ENCODE peak calls at places on chromosomes 12 and 14, in four cellular contexts. One of them, this sample, is unnamed.

GRCh38 chr12:78290606-78291345 is 460.1 kb downstream of the NAV3 start:
- DNase-seq in SK-N-SH: no peak
- DNase-seq in A549: peak; percentile 70
- DNase-seq in K562: no peak
- DNase-seq in this sample: no peak

GRCh38 chr12:102484017-102484731 is 3.8 kb upstream of the IGF1 start:
- DNase-seq in SK-N-SH: peak; percentile 45
- DNase-seq in A549: peak; percentile 61
- DNase-seq in K562: peak; percentile 73
- DNase-seq in this sample: peak; percentile 84

GRCh38 chr12:39103552-39104165 is 198.3 kb upstream of the CPNE8 start:
- DNase-seq in SK-N-SH: peak; percentile 67
- DNase-seq in A549: peak; percentile 75
- DNase-seq in K562: peak; percentile 63
- DNase-seq in this sample: peak; percentile 15

GRCh38 chr14:89264196-89264800 is 152.7 kb downstream of the FOXN3 start:
- DNase-seq in SK-N-SH: no peak
- DNase-seq in A549: no peak
- DNase-seq in K562: no peak
- DNase-seq in this sample: no peak

GRCh38 chr14:99879401-99880295 is 86.4 kb downstream of the EML1 start:
- DNase-seq in SK-N-SH: no peak
- DNase-seq in A549: no peak
- DNase-seq in K562: no peak
- DNase-seq in this sample: no peak

GRCh38 chr14:68822132-68822651 is 29.3 kb upstream of the ZFP36L1 start:
- DNase-seq in SK-N-SH: peak; percentile 9
- DNase-seq in A549: no peak
- DNase-seq in K562: peak; percentile 32
- DNase-seq in this sample: peak; percentile 91

GRCh38 chr14:68408680-68409079 is 384.2 kb downstream of the ZFP36L1 start:
- DNase-seq in SK-N-SH: no peak
- DNase-seq in A549: peak; percentile 35
- DNase-seq in K562: no peak
- DNase-seq in this sample: no peak

GRCh38 chr14:72621387-72622065 is 272.4 kb downstream of the DPF3 start:
- DNase-seq in SK-N-SH: no peak
- DNase-seq in A549: no peak
- DNase-seq in K562: no peak
- DNase-seq in this sample: no peak

GRCh38 chr12:104763163-104763805 is 194.8 kb downstream of the SLC41A2 start:
- DNase-seq in SK-N-SH: no peak
- DNase-seq in A549: no peak
- DNase-seq in K562: peak; percentile 19
- DNase-seq in this sample: no peak

GRCh38 chr12:51950682-51951198 is 759 bp upstream of the ACVR1B start:
- DNase-seq in SK-N-SH: no peak
- DNase-seq in A549: no peak
- DNase-seq in K562: no peak
- DNase-seq in this sample: no peak

GRCh38 chr12:6038160-6038559 is 86.3 kb downstream of the VWF start:
- DNase-seq in SK-N-SH: peak; percentile 60
- DNase-seq in A549: peak; percentile 93
- DNase-seq in K562: peak; percentile 81
- DNase-seq in this sample: no peak

GRCh38 chr14:30855345-30856037 is 18.9 kb upstream of the COCH start:
- DNase-seq in SK-N-SH: no peak
- DNase-seq in A549: no peak
- DNase-seq in K562: no peak
- DNase-seq in this sample: no peak

GRCh38 chr12:111361717-111362576 is 6.9 kb downstream of the PHETA1 start:
- DNase-seq in SK-N-SH: no peak
- DNase-seq in A549: no peak
- DNase-seq in K562: no peak
- DNase-seq in this sample: no peak

GRCh38 chr14:92539875-92540274 is 26.3 kb downstream of the RIN3 start:
- DNase-seq in SK-N-SH: no peak
- DNase-seq in A549: no peak
- DNase-seq in K562: no peak
- DNase-seq in this sample: no peak

GRCh38 chr14:105055736-105056302 is 9.4 kb downstream of the GPR132 start:
- DNase-seq in SK-N-SH: no peak
- DNase-seq in A549: no peak
- DNase-seq in K562: no peak
- DNase-seq in this sample: no peak

GRCh38 chr12:21690704-21691368 is 33.2 kb upstream of the LDHB start:
- DNase-seq in SK-N-SH: no peak
- DNase-seq in A549: no peak
- DNase-seq in K562: no peak
- DNase-seq in this sample: no peak

GRCh38 chr12:8813963-8814362 is 8.5 kb upstream of the A2ML1 start:
- DNase-seq in SK-N-SH: no peak
- DNase-seq in A549: no peak
- DNase-seq in K562: peak; percentile 14
- DNase-seq in this sample: no peak

GRCh38 chr14:58668848-58669480 is 31.2 kb downstream of the DACT1 start:
- DNase-seq in SK-N-SH: no peak
- DNase-seq in A549: no peak
- DNase-seq in K562: no peak
- DNase-seq in this sample: no peak

GRCh38 chr12:19012965-19013364 is 116.6 kb upstream of the PLEKHA5 start:
- DNase-seq in SK-N-SH: no peak
- DNase-seq in A549: no peak
- DNase-seq in K562: no peak
- DNase-seq in this sample: no peak

GRCh38 chr12:119096429-119097202 is 82.1 kb upstream of the HSPB8 start:
- DNase-seq in SK-N-SH: no peak
- DNase-seq in A549: no peak
- DNase-seq in K562: no peak
- DNase-seq in this sample: no peak

GRCh38 chr14:59275668-59276067 is 87.2 kb downstream of the DAAM1 start:
- DNase-seq in SK-N-SH: no peak
- DNase-seq in A549: peak; percentile 53
- DNase-seq in K562: peak; percentile 19
- DNase-seq in this sample: peak; percentile 78

GRCh38 chr14:55336161-55336560 is 64.9 kb downstream of the FBXO34 start:
- DNase-seq in SK-N-SH: no peak
- DNase-seq in A549: peak; percentile 78
- DNase-seq in K562: no peak
- DNase-seq in this sample: no peak

GRCh38 chr14:29716150-29716549 is 211.5 kb downstream of the PRKD1 start:
- DNase-seq in SK-N-SH: no peak
- DNase-seq in A549: no peak
- DNase-seq in K562: no peak
- DNase-seq in this sample: no peak

GRCh38 chr12:124543591-124544310 is 23.7 kb downstream of the NCOR2 start:
- DNase-seq in SK-N-SH: peak; percentile 67
- DNase-seq in A549: no peak
- DNase-seq in K562: no peak
- DNase-seq in this sample: no peak

GRCh38 chr12:53217049-53217929 is 10.2 kb upstream of the ITGB7 start:
- DNase-seq in SK-N-SH: no peak
- DNase-seq in A549: peak; percentile 52
- DNase-seq in K562: no peak
- DNase-seq in this sample: no peak

GRCh38 chr12:120229583-120230325 is 28.8 kb upstream of the RPLP0 start:
- DNase-seq in SK-N-SH: peak; percentile 79
- DNase-seq in A549: peak; percentile 62
- DNase-seq in K562: no peak
- DNase-seq in this sample: no peak

GRCh38 chr12:61554268-61555008 is 705.8 kb upstream of the USP15 start:
- DNase-seq in SK-N-SH: no peak
- DNase-seq in A549: no peak
- DNase-seq in K562: no peak
- DNase-seq in this sample: no peak

GRCh38 chr12:114661245-114661644 is 22.7 kb downstream of the TBX3 start:
- DNase-seq in SK-N-SH: no peak
- DNase-seq in A549: no peak
- DNase-seq in K562: no peak
- DNase-seq in this sample: no peak

GRCh38 chr12:119704065-119704747 is 36.3 kb downstream of the PRKAB1 start:
- DNase-seq in SK-N-SH: no peak
- DNase-seq in A549: no peak
- DNase-seq in K562: no peak
- DNase-seq in this sample: no peak

GRCh38 chr14:99753225-99754140 is 39.7 kb upstream of the EML1 start:
- DNase-seq in SK-N-SH: no peak
- DNase-seq in A549: no peak
- DNase-seq in K562: no peak
- DNase-seq in this sample: no peak

GRCh38 chr12:111451649-111452129 is 46.0 kb downstream of the SH2B3 start:
- DNase-seq in SK-N-SH: peak; percentile 62
- DNase-seq in A549: peak; percentile 56
- DNase-seq in K562: peak; percentile 63
- DNase-seq in this sample: no peak

GRCh38 chr14:21100931-21101330 is at the start of gene TMEM253:
- DNase-seq in SK-N-SH: no peak
- DNase-seq in A549: no peak
- DNase-seq in K562: no peak
- DNase-seq in this sample: no peak

GRCh38 chr12:113559466-113559865 is 87.8 kb upstream of the LHX5 start:
- DNase-seq in SK-N-SH: no peak
- DNase-seq in A549: no peak
- DNase-seq in K562: no peak
- DNase-seq in this sample: no peak

GRCh38 chr12:113561381-113561780 is 89.7 kb upstream of the LHX5 start:
- DNase-seq in SK-N-SH: no peak
- DNase-seq in A549: no peak
- DNase-seq in K562: no peak
- DNase-seq in this sample: no peak
- TF ChIP-seq RCOR1 in SK-N-SH: no peak
- TF ChIP-seq RCOR1 in A549: no peak
- TF ChIP-seq RCOR1 in K562: no peak
- TF ChIP-seq RCOR1 in this sample: no peak

GRCh38 chr12:20426191-20426590 is 57.9 kb downstream of the PDE3A start:
- DNase-seq in SK-N-SH: no peak
- DNase-seq in A549: no peak
- DNase-seq in K562: no peak
- DNase-seq in this sample: no peak
- TF ChIP-seq EP300 in SK-N-SH: no peak
- TF ChIP-seq EP300 in A549: no peak
- TF ChIP-seq EP300 in K562: no peak
- TF ChIP-seq EP300 in this sample: no peak

GRCh38 chr14:23321572-23322547 is 603 bp downstream of the PABPN1 start:
- DNase-seq in SK-N-SH: peak; percentile 74
- DNase-seq in A549: peak; percentile 44
- DNase-seq in K562: peak; percentile 65
- DNase-seq in this sample: no peak
- TF ChIP-seq RCOR1 in SK-N-SH: no peak
- TF ChIP-seq RCOR1 in A549: no peak
- TF ChIP-seq RCOR1 in K562: no peak
- TF ChIP-seq RCOR1 in this sample: no peak

GRCh38 chr12:11877869-11878780 is 192.6 kb upstream of the BCL2L14 start:
- DNase-seq in SK-N-SH: peak; percentile 39
- DNase-seq in A549: peak; percentile 50
- DNase-seq in K562: no peak
- DNase-seq in this sample: no peak

GRCh38 chr12:11872055-11872454 is 198.7 kb upstream of the BCL2L14 start:
- DNase-seq in SK-N-SH: no peak
- DNase-seq in A549: no peak
- DNase-seq in K562: no peak
- DNase-seq in this sample: no peak

GRCh38 chr12:11876301-11876700 is 194.4 kb upstream of the BCL2L14 start:
- DNase-seq in SK-N-SH: no peak
- DNase-seq in A549: no peak
- DNase-seq in K562: no peak
- DNase-seq in this sample: no peak

GRCh38 chr12:11877102-11877826 is 193.5 kb upstream of the BCL2L14 start:
- DNase-seq in SK-N-SH: no peak
- DNase-seq in A549: no peak
- DNase-seq in K562: no peak
- DNase-seq in this sample: no peak

DNA sequence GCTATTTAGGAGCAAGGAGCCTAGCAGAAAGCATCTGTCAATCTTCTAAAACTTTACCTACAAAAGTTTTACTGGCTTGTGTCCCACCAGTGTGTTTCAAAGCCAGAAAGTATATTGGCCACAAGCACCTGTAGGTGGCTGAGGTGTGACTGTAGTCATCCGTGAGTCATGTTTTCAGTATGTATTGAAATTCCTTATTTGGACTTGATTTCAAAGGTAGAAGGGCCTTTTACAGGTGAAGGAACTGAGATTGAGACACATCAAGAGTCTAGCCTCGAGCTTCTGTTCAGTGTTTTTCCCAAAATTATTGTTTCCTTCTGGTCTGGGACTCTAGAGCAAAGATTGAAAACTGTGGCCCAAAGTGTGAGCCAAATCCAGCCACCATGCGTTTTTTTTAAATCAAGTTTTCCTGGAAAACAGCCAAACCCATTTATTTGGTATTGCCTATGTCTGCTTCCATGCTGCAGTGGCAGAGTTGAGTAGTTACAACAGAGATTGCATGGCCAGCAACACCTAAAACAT is 195.3 kb upstream of the BCL2L14 start:
- DNase-seq in SK-N-SH: no peak
- DNase-seq in A549: no peak
- DNase-seq in K562: no peak
- DNase-seq in this sample: no peak
- TF ChIP-seq EP300 in SK-N-SH: no peak
- TF ChIP-seq EP300 in A549: no peak
- TF ChIP-seq EP300 in K562: no peak
- TF ChIP-seq EP300 in this sample: no peak

DNA sequence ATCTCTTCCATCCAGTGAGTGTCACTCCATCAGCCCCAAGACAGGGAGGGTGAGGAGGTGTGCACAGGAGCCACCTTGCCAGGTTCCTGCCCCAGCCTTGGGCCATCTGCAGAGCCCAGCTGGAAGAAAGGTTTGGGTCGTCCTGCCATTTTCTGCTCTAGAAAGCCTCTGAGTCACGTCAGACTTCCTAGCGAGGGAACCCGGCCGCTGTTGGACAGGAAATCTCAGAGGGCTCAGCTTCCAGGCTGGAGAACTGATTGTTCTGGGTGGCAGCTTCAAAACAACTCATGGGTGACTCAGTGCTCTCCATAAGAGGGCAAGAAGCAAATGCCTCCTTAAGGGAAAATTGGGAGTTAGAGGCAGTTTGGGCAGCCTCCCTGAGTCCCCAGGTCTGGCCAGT is 16.6 kb downstream of the HIP1R start:
- DNase-seq in SK-N-SH: peak; percentile 20
- DNase-seq in A549: no peak
- DNase-seq in K562: no peak
- DNase-seq in this sample: no peak
- TF ChIP-seq RCOR1 in SK-N-SH: no peak
- TF ChIP-seq RCOR1 in A549: no peak
- TF ChIP-seq RCOR1 in K562: no peak
- TF ChIP-seq RCOR1 in this sample: no peak

DNA sequence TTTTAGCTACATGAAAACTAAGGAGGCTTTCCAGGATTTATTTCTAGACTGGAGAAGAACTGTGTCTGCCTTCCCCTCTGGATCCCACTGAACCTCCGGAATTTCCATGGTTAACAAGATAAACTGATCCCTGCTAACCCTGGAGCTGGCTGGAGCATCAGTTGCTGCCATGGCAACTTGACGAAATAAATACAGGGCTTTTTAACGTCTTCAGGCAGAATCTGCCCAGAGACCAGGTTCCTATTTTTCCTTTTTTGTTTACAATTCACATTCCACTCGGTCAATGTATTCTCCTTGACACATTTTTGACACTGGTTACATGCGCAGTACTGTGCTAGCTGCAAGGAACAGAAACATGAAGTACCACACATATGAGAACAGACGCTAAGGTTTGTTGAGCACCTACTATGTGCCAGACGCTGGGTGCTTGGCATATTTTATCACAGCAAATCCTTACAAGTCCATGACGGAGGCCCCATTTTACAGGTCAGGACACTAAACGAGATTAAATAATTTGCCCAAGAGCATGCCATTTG is 1.7 kb downstream of the C14orf132 start:
- DNase-seq in SK-N-SH: no peak
- DNase-seq in A549: no peak
- DNase-seq in K562: no peak
- DNase-seq in this sample: no peak
- TF ChIP-seq EP300 in SK-N-SH: no peak
- TF ChIP-seq EP300 in A549: no peak
- TF ChIP-seq EP300 in K562: no peak
- TF ChIP-seq EP300 in this sample: no peak

This sample was measured in GM12878.